ENCODE peak calls at places on chromosomes 5 and 9, in nine cellular contexts. V is cardiac muscle cell; O is Daoy; Z is C1 segment of cervical spinal cord; H is aorta; L is ACHN; S is left cardiac atrium; E is central memory CD4-positive, alpha-beta T cell; F is GM12865. N is an unnamed sample.

GRCh38 chr9:86321373-86321772 is 32.8 kb downstream of the TUT7 start:
- DNase-seq in H (peak), S (peak), E (no peak), F (no peak), O (peak), Z (no peak), V (no peak), L (peak), N (peak)

GRCh38 chr5:52041843-52042242 is 658.6 kb downstream of the ISL1 start:
- DNase-seq in H (no peak), S (no peak), Z (no peak), V (no peak), E (no peak), F (no peak), O (no peak), L (no peak), N (no peak)

GRCh38 chr9:89606567-89607311 is 1.9 kb downstream of the GADD45G start:
- DNase-seq in V (peak), S (peak), O (peak), L (peak), E (peak), F (no peak), Z (no peak), H (no peak), N (no peak)

GRCh38 chr5:423233-423565 is 19.8 kb upstream of the EXOC3 start:
- DNase-seq in H (peak), S (peak), Z (no peak), E (no peak), L (no peak), F (no peak), O (no peak), V (no peak), N (no peak)

GRCh38 chr5:142540774-142541466 is 145.0 kb downstream of the FGF1 start:
- DNase-seq in H (no peak), Z (no peak), V (no peak), O (no peak), S (peak), E (no peak), L (no peak), F (no peak), N (peak)

GRCh38 chr9:129176786-129177442 is 1.1 kb downstream of the IER5L start:
- DNase-seq in V (peak), H (peak), E (no peak), O (no peak), F (peak), S (peak), L (peak), Z (no peak), N (no peak)

GRCh38 chr9:128972956-128973355 is 25.5 kb downstream of the NUP188 start:
- DNase-seq in E (no peak), S (no peak), V (no peak), Z (no peak), L (peak), O (peak), H (no peak), F (no peak), N (no peak)

GRCh38 chr9:126157409-126157808 is 169.2 kb upstream of the MVB12B start:
- DNase-seq in O (no peak), L (no peak), V (no peak), F (no peak), Z (no peak), E (no peak), S (no peak), H (no peak), N (no peak)

GRCh38 chr9:129995409-129996160 is 47.4 kb downstream of the FNBP1 start:
- DNase-seq in O (peak), L (no peak), V (no peak), F (peak), S (no peak), H (no peak), Z (no peak), E (peak), N (peak)

GRCh38 chr9:84953797-84954695 is 284.5 kb downstream of the NTRK2 start:
- DNase-seq in H (peak), L (peak), F (peak), Z (no peak), V (peak), O (peak), S (peak), E (no peak), N (peak)

GRCh38 chr5:74016373-74016772 is 390.4 kb downstream of the ARHGEF28 start:
- DNase-seq in V (no peak), F (peak), O (peak), H (no peak), Z (no peak), L (peak), S (no peak), E (no peak), N (no peak)

GRCh38 chr9:16213781-16214515 is 656.5 kb downstream of the BNC2 start:
- DNase-seq in O (peak), H (peak), V (no peak), Z (no peak), F (no peak), E (no peak), L (no peak), S (peak), N (peak)

GRCh38 chr5:58714046-58714445 is 131.2 kb downstream of the RAB3C start:
- DNase-seq in F (no peak), H (no peak), E (no peak), V (no peak), L (no peak), O (no peak), S (no peak), Z (no peak), N (no peak)

GRCh38 chr9:129632460-129632859 is 6.5 kb downstream of the NTMT1 start:
- DNase-seq in V (peak), E (no peak), F (no peak), Z (no peak), H (no peak), L (peak), O (no peak), S (no peak), N (no peak)

GRCh38 chr9:130692365-130692764 is 1.2 kb upstream of the EXOSC2 start:
- DNase-seq in O (no peak), F (no peak), L (no peak), E (no peak), Z (no peak), V (peak), S (peak), H (no peak), N (no peak)

GRCh38 chr5:96094904-96095303 is 133.3 kb upstream of the ELL2 start:
- DNase-seq in H (peak), S (peak), L (no peak), Z (no peak), O (no peak), V (no peak), F (no peak), E (no peak), N (no peak)

GRCh38 chr9:131720330-131720729 is 19.5 kb downstream of the RAPGEF1 start:
- DNase-seq in S (no peak), E (no peak), L (no peak), Z (no peak), H (no peak), V (no peak), O (no peak), F (peak), N (no peak)

GRCh38 chr5:117803533-117803932 is 1184.8 kb downstream of the DTWD2 start:
- DNase-seq in H (no peak), F (no peak), L (no peak), V (no peak), Z (no peak), S (no peak), E (no peak), O (no peak), N (peak)

GRCh38 chr5:75037106-75037505 is 15.3 kb downstream of the GCNT4 start:
- DNase-seq in S (no peak), V (no peak), L (peak), E (no peak), O (peak), Z (no peak), F (no peak), H (no peak), N (no peak)

GRCh38 chr9:95477441-95477840 is 39.3 kb downstream of the PTCH1 start:
- DNase-seq in F (no peak), S (no peak), H (no peak), E (no peak), V (no peak), L (no peak), Z (no peak), O (no peak), N (no peak)